ENCODE peak calls at places on chromosomes 1 and 21, in four cellular contexts. One of them, this sample, is unnamed.

GRCh38 chr1:41528106-41528505 is 43.6 kb upstream of the EDN2 start:
- DNase-seq in SK-N-SH: no peak
- DNase-seq in HepG2: no peak
- DNase-seq in K562: no peak
- DNase-seq in this sample: no peak

GRCh38 chr21:44376606-44377005 is 23.2 kb downstream of the TRPM2 start:
- DNase-seq in SK-N-SH: no peak
- DNase-seq in HepG2: no peak
- DNase-seq in K562: no peak
- DNase-seq in this sample: no peak

GRCh38 chr1:42179900-42180329 is 15.4 kb upstream of the GUCA2A start:
- DNase-seq in SK-N-SH: no peak
- DNase-seq in HepG2: no peak
- DNase-seq in K562: no peak
- DNase-seq in this sample: no peak

GRCh38 chr1:161115132-161115711 is 2.6 kb downstream of the PFDN2 start:
- DNase-seq in SK-N-SH: no peak
- DNase-seq in HepG2: peak
- DNase-seq in K562: no peak
- DNase-seq in this sample: no peak

GRCh38 chr1:46615088-46615487 is 1.5 kb downstream of the MOB3C start:
- DNase-seq in SK-N-SH: no peak
- DNase-seq in HepG2: no peak
- DNase-seq in K562: no peak
- DNase-seq in this sample: no peak

GRCh38 chr1:94014635-94015488 is 105.6 kb upstream of the GCLM start:
- DNase-seq in SK-N-SH: no peak
- DNase-seq in HepG2: no peak
- DNase-seq in K562: no peak
- DNase-seq in this sample: no peak

GRCh38 chr1:19484338-19484792 is 974 bp downstream of the CAPZB start:
- DNase-seq in SK-N-SH: no peak
- DNase-seq in HepG2: no peak
- DNase-seq in K562: peak
- DNase-seq in this sample: peak

GRCh38 chr1:113103977-113104376 is 31.0 kb downstream of the LRIG2 start:
- DNase-seq in SK-N-SH: no peak
- DNase-seq in HepG2: no peak
- DNase-seq in K562: no peak
- DNase-seq in this sample: no peak

GRCh38 chr1:152053375-152053774 is 16.6 kb upstream of the S100A11 start:
- DNase-seq in SK-N-SH: no peak
- DNase-seq in HepG2: no peak
- DNase-seq in K562: no peak
- DNase-seq in this sample: no peak

GRCh38 chr1:118219438-118219837 is 34.4 kb upstream of the SPAG17 start:
- DNase-seq in SK-N-SH: no peak
- DNase-seq in HepG2: no peak
- DNase-seq in K562: no peak
- DNase-seq in this sample: no peak

GRCh38 chr1:8905582-8906191 is 27.2 kb upstream of the ENO1 start:
- DNase-seq in SK-N-SH: no peak
- DNase-seq in HepG2: no peak
- DNase-seq in K562: no peak
- DNase-seq in this sample: no peak

GRCh38 chr21:26404288-26404687 is 168.8 kb downstream of the CYYR1 start:
- DNase-seq in SK-N-SH: no peak
- DNase-seq in HepG2: no peak
- DNase-seq in K562: no peak
- DNase-seq in this sample: no peak

GRCh38 chr1:153441238-153441755 is 19.2 kb downstream of the S100A7 start:
- DNase-seq in SK-N-SH: no peak
- DNase-seq in HepG2: no peak
- DNase-seq in K562: no peak
- DNase-seq in this sample: no peak
- TF ChIP-seq USF2 in SK-N-SH: no peak
- TF ChIP-seq USF2 in HepG2: no peak
- TF ChIP-seq USF2 in K562: no peak
- TF ChIP-seq USF2 in this sample: no peak

GRCh38 chr1:174036204-174036603 is 14.0 kb upstream of the RC3H1 start:
- DNase-seq in SK-N-SH: no peak
- DNase-seq in HepG2: no peak
- DNase-seq in K562: no peak
- DNase-seq in this sample: no peak

GRCh38 chr1:174036798-174037197 is 14.6 kb upstream of the RC3H1 start:
- DNase-seq in SK-N-SH: no peak
- DNase-seq in HepG2: no peak
- DNase-seq in K562: no peak
- DNase-seq in this sample: no peak

GRCh38 chr1:174028495-174028894 is 6.3 kb upstream of the RC3H1 start:
- DNase-seq in SK-N-SH: no peak
- DNase-seq in HepG2: no peak
- DNase-seq in K562: no peak
- DNase-seq in this sample: no peak

GRCh38 chr1:174031099-174031498 is 8.9 kb upstream of the RC3H1 start:
- DNase-seq in SK-N-SH: no peak
- DNase-seq in HepG2: no peak
- DNase-seq in K562: no peak
- DNase-seq in this sample: no peak

DNA sequence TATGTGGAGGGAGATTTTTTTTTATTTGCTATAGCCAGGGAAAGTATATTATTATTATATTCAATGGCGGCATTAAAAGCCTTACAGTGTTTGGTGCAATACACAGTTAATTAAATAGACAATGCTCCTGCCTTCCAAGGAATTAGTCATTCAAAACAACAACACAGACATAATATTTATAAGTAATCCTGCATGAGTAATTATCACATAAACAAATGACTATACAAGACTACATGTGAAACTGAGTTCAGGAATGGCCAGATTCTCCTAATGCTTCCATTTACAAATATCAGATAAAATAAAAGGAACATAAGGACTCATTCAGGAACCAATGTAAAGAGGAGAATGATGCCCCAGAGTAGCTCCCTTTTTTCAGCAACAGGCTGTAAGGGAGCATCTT is 10.7 kb upstream of the RC3H1 start:
- DNase-seq in SK-N-SH: no peak
- DNase-seq in HepG2: no peak
- DNase-seq in K562: no peak
- DNase-seq in this sample: no peak
- TF ChIP-seq FOXJ3 in SK-N-SH: no peak
- TF ChIP-seq FOXJ3 in HepG2: no peak
- TF ChIP-seq FOXJ3 in K562: no peak
- TF ChIP-seq FOXJ3 in this sample: no peak

GRCh38 chr1:160101717-160102522 is 3.5 kb upstream of the IGSF8 start:
- DNase-seq in SK-N-SH: no peak
- DNase-seq in HepG2: no peak
- DNase-seq in K562: no peak
- DNase-seq in this sample: no peak
- TF ChIP-seq USF2 in SK-N-SH: no peak
- TF ChIP-seq USF2 in HepG2: no peak
- TF ChIP-seq USF2 in K562: no peak
- TF ChIP-seq USF2 in this sample: no peak

GRCh38 chr1:187928288-187928687 is 1099.5 kb downstream of the PLA2G4A start:
- DNase-seq in SK-N-SH: peak
- DNase-seq in HepG2: peak
- DNase-seq in K562: no peak
- DNase-seq in this sample: peak
- TF ChIP-seq FOXJ3 in SK-N-SH: no peak
- TF ChIP-seq FOXJ3 in HepG2: no peak
- TF ChIP-seq FOXJ3 in K562: no peak
- TF ChIP-seq FOXJ3 in this sample: no peak